ENCODE peak calls at places on chromosomes 16 and 17, in four cellular contexts. One of them, this sample, is unnamed.

GRCh38 chr17:76567634-76568432 is 17.8 kb downstream of the ST6GALNAC2 start:
- DNase-seq in choroid plexus epithelial cell: no peak
- DNase-seq in CD4-positive, CD25-positive, alpha-beta regulatory T cell: no peak
- DNase-seq in NCI-H1436: no peak
- DNase-seq in this sample: no peak

GRCh38 chr17:82064433-82065192 is 991 bp downstream of the DUS1L start:
- DNase-seq in CD4-positive, CD25-positive, alpha-beta regulatory T cell: no peak
- DNase-seq in choroid plexus epithelial cell: no peak
- DNase-seq in NCI-H1436: no peak
- DNase-seq in this sample: no peak

GRCh38 chr17:40450175-40450574 is 6.9 kb downstream of the IGFBP4 start:
- DNase-seq in choroid plexus epithelial cell: peak; percentile 67
- DNase-seq in NCI-H1436: no peak
- DNase-seq in CD4-positive, CD25-positive, alpha-beta regulatory T cell: no peak
- DNase-seq in this sample: peak; percentile 80

GRCh38 chr16:58456193-58456592 is 43.8 kb upstream of the NDRG4 start:
- DNase-seq in CD4-positive, CD25-positive, alpha-beta regulatory T cell: no peak
- DNase-seq in choroid plexus epithelial cell: no peak
- DNase-seq in NCI-H1436: no peak
- DNase-seq in this sample: peak; percentile 95

GRCh38 chr16:83973581-83974385 is 5.7 kb downstream of the NECAB2 start:
- DNase-seq in NCI-H1436: no peak
- DNase-seq in choroid plexus epithelial cell: no peak
- DNase-seq in CD4-positive, CD25-positive, alpha-beta regulatory T cell: no peak
- DNase-seq in this sample: no peak

GRCh38 chr17:9783012-9783411 is 8.4 kb downstream of the DHRS7C start:
- DNase-seq in CD4-positive, CD25-positive, alpha-beta regulatory T cell: no peak
- DNase-seq in choroid plexus epithelial cell: no peak
- DNase-seq in NCI-H1436: no peak
- DNase-seq in this sample: no peak

GRCh38 chr16:56910654-56911539 is 21.0 kb upstream of the HERPUD1 start:
- DNase-seq in choroid plexus epithelial cell: peak; percentile 82
- DNase-seq in CD4-positive, CD25-positive, alpha-beta regulatory T cell: no peak
- DNase-seq in NCI-H1436: no peak
- DNase-seq in this sample: peak; percentile 36

GRCh38 chr17:44900894-44901293 is 1.6 kb upstream of the EFTUD2 start:
- DNase-seq in NCI-H1436: no peak
- DNase-seq in CD4-positive, CD25-positive, alpha-beta regulatory T cell: no peak
- DNase-seq in choroid plexus epithelial cell: peak; percentile 88
- DNase-seq in this sample: peak; percentile 98

GRCh38 chr16:4659363-4660353 is 33.7 kb upstream of the NUDT16L1 start:
- DNase-seq in NCI-H1436: no peak
- DNase-seq in CD4-positive, CD25-positive, alpha-beta regulatory T cell: no peak
- DNase-seq in choroid plexus epithelial cell: no peak
- DNase-seq in this sample: no peak

GRCh38 chr17:50467114-50467854 is 1.4 kb downstream of the CHAD start:
- DNase-seq in NCI-H1436: no peak
- DNase-seq in choroid plexus epithelial cell: no peak
- DNase-seq in CD4-positive, CD25-positive, alpha-beta regulatory T cell: no peak
- DNase-seq in this sample: no peak

GRCh38 chr17:41176744-41177387 is 1.2 kb downstream of the KRTAP4-2 start:
- DNase-seq in CD4-positive, CD25-positive, alpha-beta regulatory T cell: no peak
- DNase-seq in NCI-H1436: no peak
- DNase-seq in choroid plexus epithelial cell: no peak
- DNase-seq in this sample: no peak

GRCh38 chr17:41724476-41725030 is 9.9 kb downstream of the HAP1 start:
- DNase-seq in NCI-H1436: no peak
- DNase-seq in choroid plexus epithelial cell: no peak
- DNase-seq in CD4-positive, CD25-positive, alpha-beta regulatory T cell: no peak
- DNase-seq in this sample: no peak

GRCh38 chr16:19377864-19378263 is 39.8 kb upstream of the TMC5 start:
- DNase-seq in CD4-positive, CD25-positive, alpha-beta regulatory T cell: no peak
- DNase-seq in NCI-H1436: no peak
- DNase-seq in choroid plexus epithelial cell: peak; percentile 4
- DNase-seq in this sample: peak; percentile 7

GRCh38 chr16:75535211-75535843 is 581 bp downstream of the CHST5 start:
- DNase-seq in NCI-H1436: no peak
- DNase-seq in choroid plexus epithelial cell: no peak
- DNase-seq in CD4-positive, CD25-positive, alpha-beta regulatory T cell: no peak
- DNase-seq in this sample: no peak

GRCh38 chr17:81884520-81884919 is 6.9 kb downstream of the ALYREF start:
- DNase-seq in CD4-positive, CD25-positive, alpha-beta regulatory T cell: no peak
- DNase-seq in NCI-H1436: no peak
- DNase-seq in choroid plexus epithelial cell: no peak
- DNase-seq in this sample: no peak

GRCh38 chr17:4968916-4969550 is 1.4 kb upstream of the SPAG7 start:
- DNase-seq in choroid plexus epithelial cell: peak; percentile 97
- DNase-seq in NCI-H1436: no peak
- DNase-seq in CD4-positive, CD25-positive, alpha-beta regulatory T cell: no peak
- DNase-seq in this sample: peak; percentile 40

GRCh38 chr17:72635034-72635654 is 457.3 kb downstream of the SLC39A11 start:
- DNase-seq in NCI-H1436: no peak
- DNase-seq in CD4-positive, CD25-positive, alpha-beta regulatory T cell: no peak
- DNase-seq in choroid plexus epithelial cell: no peak
- DNase-seq in this sample: no peak

GRCh38 chr16:58511933-58512815 is 3.1 kb upstream of the SETD6 start:
- DNase-seq in choroid plexus epithelial cell: peak; percentile 71
- DNase-seq in NCI-H1436: peak; percentile 38
- DNase-seq in CD4-positive, CD25-positive, alpha-beta regulatory T cell: peak; percentile 67
- DNase-seq in this sample: peak; percentile 85

GRCh38 chr17:14701901-14702300 is 401.0 kb downstream of the HS3ST3B1 start:
- DNase-seq in NCI-H1436: no peak
- DNase-seq in choroid plexus epithelial cell: peak; percentile 4
- DNase-seq in CD4-positive, CD25-positive, alpha-beta regulatory T cell: no peak
- DNase-seq in this sample: no peak

GRCh38 chr16:85699628-85700027 is 10.9 kb upstream of the GINS2 start:
- DNase-seq in NCI-H1436: no peak
- DNase-seq in CD4-positive, CD25-positive, alpha-beta regulatory T cell: no peak
- DNase-seq in choroid plexus epithelial cell: peak; percentile 48
- DNase-seq in this sample: peak; percentile 24

GRCh38 chr16:81610144-81610842 is 165.7 kb downstream of the CMIP start:
- DNase-seq in NCI-H1436: no peak
- DNase-seq in choroid plexus epithelial cell: peak; percentile 59
- DNase-seq in CD4-positive, CD25-positive, alpha-beta regulatory T cell: no peak
- DNase-seq in this sample: peak; percentile 75

GRCh38 chr16:89696598-89697128 is 4.8 kb downstream of the SPATA2L start:
- DNase-seq in NCI-H1436: no peak
- DNase-seq in CD4-positive, CD25-positive, alpha-beta regulatory T cell: no peak
- DNase-seq in choroid plexus epithelial cell: peak; percentile 43
- DNase-seq in this sample: no peak